ENCODE peak calls at places on chromosome 16, in ten cellular contexts. S, P, H, G, Z, N, E, I, A and O are unnamed samples.

GRCh38 chr16:8962393-8963009 is 1.2 kb downstream of the USP7 start:
- DNase-seq in S (no peak), P (no peak), H (peak; percentile 71), G (no peak), Z (no peak), N (peak; percentile 82), E (no peak), I (peak; percentile 57), A (peak; percentile 22), O (no peak)

GRCh38 chr16:27529962-27530361 is 19.8 kb downstream of the GTF3C1 start:
- DNase-seq in S (no peak), P (no peak), H (no peak), G (no peak), Z (no peak), N (no peak), E (no peak), I (no peak), A (no peak), O (peak; percentile 72)

GRCh38 chr16:85416267-85417109 is 196.6 kb upstream of the GSE1 start:
- DNase-seq in S (peak; percentile 67), P (peak; percentile 82), H (peak; percentile 86), G (peak; percentile 48), Z (no peak), N (peak; percentile 78), E (peak; percentile 26), I (peak; percentile 64), A (no peak), O (peak; percentile 48)

GRCh38 chr16:77993111-77993571 is 29.2 kb upstream of the CLEC3A start:
- DNase-seq in S (no peak), P (peak; percentile 52), H (no peak), G (no peak), Z (no peak), N (no peak), E (no peak), I (no peak), A (no peak), O (no peak)

GRCh38 chr16:22250522-22250921 is 44.4 kb downstream of the EEF2K start:
- DNase-seq in S (no peak), P (no peak), H (no peak), G (no peak), Z (no peak), N (no peak), E (no peak), I (no peak), A (no peak), O (no peak)

GRCh38 chr16:2468725-2469398 is 2.2 kb upstream of the NTN3 start:
- DNase-seq in S (no peak), P (no peak), H (no peak), G (no peak), Z (peak; percentile 33), N (peak; percentile 79), E (no peak), I (no peak), A (no peak), O (no peak)

GRCh38 chr16:684961-685696 is 995 bp upstream of the JMJD8 start:
- DNase-seq in S (no peak), P (no peak), H (no peak), G (no peak), Z (no peak), N (no peak), E (no peak), I (no peak), A (no peak), O (no peak)

GRCh38 chr16:13896543-13897182 is 23.3 kb upstream of the ERCC4 start:
- DNase-seq in S (peak; percentile 32), P (no peak), H (no peak), G (no peak), Z (no peak), N (no peak), E (no peak), I (no peak), A (no peak), O (no peak)

DNA sequence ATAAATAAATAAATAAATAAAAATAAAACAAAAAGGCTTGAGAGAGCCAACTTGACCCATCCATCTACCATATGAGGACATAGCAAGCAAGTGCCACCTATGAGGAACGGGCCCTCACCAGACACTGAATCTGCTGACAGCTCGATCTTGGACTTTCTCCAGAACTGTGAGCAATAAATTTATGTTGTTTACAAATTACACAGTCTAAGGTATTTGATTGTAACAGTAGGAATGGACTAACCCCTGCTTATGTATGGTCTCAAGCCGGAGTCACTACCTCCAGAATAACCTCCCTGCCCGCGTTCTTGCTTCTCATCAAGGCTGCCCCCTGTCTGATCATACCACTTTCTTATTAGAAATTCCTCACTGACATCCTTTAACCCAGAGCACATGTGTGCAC is 9.9 kb downstream of the SLC5A11 start:
- DNase-seq in S (peak; percentile 87), P (no peak), H (no peak), G (no peak), Z (no peak), N (no peak), E (no peak), I (no peak), A (no peak), O (no peak)
- H3K27ac ChIP-seq in S (peak overlapping the region; percentile 83), P (no peak overlapping the region), H (no peak overlapping the region), G (no peak overlapping the region), Z (peak overlapping the region; percentile 99), N (no peak overlapping the region), E (no peak overlapping the region), I (no peak overlapping the region), A (no peak overlapping the region), O (peak overlapping the region; percentile 98)

GRCh38 chr16:23511731-23512130 is 1.4 kb upstream of the GGA2 start:
- DNase-seq in S (no peak), P (no peak), H (no peak), G (no peak), Z (no peak), N (no peak), E (no peak), I (no peak), A (no peak), O (no peak)

GRCh38 chr16:23508589-23509440 is 1.5 kb downstream of the GGA2 start:
- DNase-seq in S (no peak), P (peak; percentile 43), H (peak; percentile 34), G (no peak), Z (no peak), N (no peak), E (no peak), I (no peak), A (peak; percentile 38), O (peak; percentile 50)

GRCh38 chr16:23509763-23510153 is 536 bp downstream of the GGA2 start:
- DNase-seq in S (no peak), P (no peak), H (no peak), G (peak; percentile 35), Z (no peak), N (peak; percentile 77), E (no peak), I (peak; percentile 40), A (peak; percentile 42), O (no peak)

GRCh38 chr16:23509441-23509754 is 896 bp downstream of the GGA2 start:
- DNase-seq in S (no peak), P (no peak), H (no peak), G (no peak), Z (no peak), N (no peak), E (no peak), I (no peak), A (peak; percentile 31), O (no peak)

DNA sequence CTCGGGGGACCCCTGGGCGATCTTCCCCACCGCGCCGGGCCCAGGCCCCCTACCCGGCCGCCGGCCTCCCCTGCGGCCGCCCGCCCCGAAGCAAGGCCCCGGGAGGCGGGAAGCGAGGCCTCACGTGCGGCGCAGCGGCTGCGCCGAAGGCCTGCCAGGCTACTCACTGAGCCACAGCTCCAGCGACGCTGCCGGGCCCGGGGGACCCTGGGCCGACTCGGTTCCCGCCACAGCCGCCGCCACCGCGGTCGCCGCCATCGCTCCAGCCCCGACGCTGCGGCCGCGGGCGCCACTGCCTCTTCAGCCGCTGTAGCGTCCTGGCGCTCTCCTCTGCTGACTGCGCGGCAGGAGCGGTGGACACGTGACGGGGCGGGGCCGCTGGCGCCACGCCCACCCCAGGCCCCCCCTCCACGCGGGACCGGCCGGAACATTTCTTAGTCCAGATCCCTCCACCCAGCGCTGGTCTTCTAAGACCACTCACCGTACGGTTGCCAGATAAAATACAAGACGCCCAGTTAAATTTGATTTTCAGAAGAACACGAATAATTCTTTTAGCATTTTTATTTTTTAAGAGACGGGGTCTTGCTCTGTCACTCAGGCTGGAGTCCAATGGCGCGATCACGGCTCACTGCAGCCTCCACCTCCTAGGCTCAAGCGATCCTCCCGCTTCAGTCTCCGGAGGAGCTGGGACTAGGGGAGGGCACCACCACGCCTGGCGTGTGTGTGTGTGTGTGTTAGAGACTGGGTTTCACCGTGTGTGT is at the start of gene GGA2:
- DNase-seq in S (peak; percentile 80), P (peak; percentile 80), H (peak; percentile 88), G (peak; percentile 89), Z (peak; percentile 42), N (peak; percentile 93), E (peak; percentile 78), I (peak; percentile 80), A (peak; percentile 91), O (peak; percentile 85)
- H3K27ac ChIP-seq in S (peak within 1 kb of the TSS; percentile 81), P (no peak within 1 kb of the TSS), H (peak within 1 kb of the TSS; percentile 82), G (peak within 1 kb of the TSS; percentile 86), Z (no peak within 1 kb of the TSS), N (peak within 1 kb of the TSS; percentile 68), E (peak within 1 kb of the TSS; percentile 91), I (peak within 1 kb of the TSS; percentile 64), A (peak within 1 kb of the TSS; percentile 27), O (peak within 1 kb of the TSS; percentile 73)

GRCh38 chr16:48334325-48334724 is 50.9 kb downstream of the SIAH1 start:
- DNase-seq in S (no peak), P (peak; percentile 56), H (no peak), G (no peak), Z (no peak), N (no peak), E (no peak), I (no peak), A (no peak), O (no peak)

GRCh38 chr16:48332978-48333377 is 52.2 kb downstream of the SIAH1 start:
- DNase-seq in S (no peak), P (no peak), H (no peak), G (no peak), Z (no peak), N (no peak), E (no peak), I (no peak), A (no peak), O (no peak)

GRCh38 chr16:48329138-48329537 is 56.1 kb downstream of the SIAH1 start:
- DNase-seq in S (no peak), P (no peak), H (no peak), G (no peak), Z (no peak), N (no peak), E (no peak), I (no peak), A (no peak), O (no peak)

GRCh38 chr16:48330133-48330846 is 54.9 kb downstream of the SIAH1 start:
- DNase-seq in S (no peak), P (no peak), H (no peak), G (no peak), Z (no peak), N (no peak), E (no peak), I (no peak), A (no peak), O (no peak)

DNA sequence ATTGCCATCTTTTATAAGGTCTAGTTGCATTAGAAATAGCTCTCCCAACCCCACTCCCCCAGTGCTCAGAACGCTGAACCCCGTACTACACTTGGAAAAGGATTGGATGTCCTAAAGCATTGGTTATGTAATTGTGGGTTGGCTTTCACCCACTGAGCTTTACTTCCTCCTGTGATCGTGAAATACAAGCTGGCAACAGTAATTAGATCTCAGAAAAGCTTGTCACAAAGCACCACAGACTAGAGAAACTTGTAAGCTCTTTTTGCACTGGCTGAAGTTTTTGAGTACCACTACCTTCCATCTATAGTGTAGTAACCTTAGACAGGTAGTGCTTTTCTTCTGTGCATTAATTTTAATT is 54.4 kb downstream of the SIAH1 start:
- DNase-seq in S (no peak), P (no peak), H (no peak), G (no peak), Z (no peak), N (no peak), E (no peak), I (no peak), A (no peak), O (no peak)
- H3K27ac ChIP-seq in S (no peak overlapping the region), P (no peak overlapping the region), H (no peak overlapping the region), G (no peak overlapping the region), Z (no peak overlapping the region), N (no peak overlapping the region), E (no peak overlapping the region), I (no peak overlapping the region), A (no peak overlapping the region), O (no peak overlapping the region)

DNA sequence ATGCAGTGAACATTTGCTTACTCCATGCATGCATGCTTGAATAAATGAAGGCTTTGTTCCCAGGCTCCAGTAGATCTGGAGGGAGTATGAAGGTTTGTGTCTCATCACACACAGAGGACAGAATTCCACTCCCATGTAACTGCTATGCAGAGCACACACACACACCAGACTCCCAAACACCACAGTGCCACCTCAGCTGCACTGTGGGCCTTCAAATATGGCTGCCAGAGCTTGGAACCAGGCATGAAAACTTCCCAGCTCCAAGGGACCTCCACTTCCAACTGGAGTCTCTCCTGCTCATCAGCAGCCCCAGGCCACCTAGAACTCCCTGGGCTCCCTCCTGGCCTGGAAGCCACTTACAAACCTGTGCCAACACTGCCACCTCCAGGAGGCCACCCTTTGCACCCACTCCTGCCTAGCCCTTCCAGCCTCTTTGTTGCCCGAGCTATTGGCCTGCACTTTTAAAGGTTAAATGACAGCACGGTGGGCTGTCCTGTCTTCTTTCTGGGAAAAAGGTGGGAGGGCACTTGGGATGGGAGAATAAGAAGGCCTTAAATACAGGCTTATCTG is 151.2 kb downstream of the ZNF423 start:
- DNase-seq in S (no peak), P (peak; percentile 68), H (no peak), G (no peak), Z (no peak), N (peak; percentile 28), E (no peak), I (no peak), A (no peak), O (no peak)
- H3K27ac ChIP-seq in S (no peak overlapping the region), P (no peak overlapping the region), H (no peak overlapping the region), G (no peak overlapping the region), Z (no peak overlapping the region), N (no peak overlapping the region), E (no peak overlapping the region), I (no peak overlapping the region), A (no peak overlapping the region), O (no peak overlapping the region)